ENCODE peak calls at places on chromosome 12, in nine cellular contexts. V is C1 segment of cervical spinal cord, Y is mesendoderm, Q is NCI-H460, O is AG10803, D is H7, F is RCC 7860, N is H1, W is hippocampal formation. P is an unnamed sample.

GRCh38 chr12:29320295-29321090 is 60.5 kb downstream of the ERGIC2 start:
- DNase-seq in D (no peak), F (peak), V (no peak), Y (no peak), Q (no peak), O (peak), W (no peak), N (no peak), P (no peak)

GRCh38 chr12:22083167-22083566 is 37.1 kb downstream of the CMAS start:
- DNase-seq in Y (no peak), O (peak), V (no peak), D (no peak), Q (peak), F (peak), N (no peak), W (peak), P (peak)

GRCh38 chr12:49198431-49199155 is 9.7 kb upstream of the TUBA1A start:
- DNase-seq in N (no peak), W (peak), Y (peak), O (peak), Q (no peak), F (peak), V (no peak), D (no peak), P (no peak)

GRCh38 chr12:98998697-98999299 is 353.7 kb downstream of the APAF1 start:
- DNase-seq in F (peak), Y (peak), O (peak), W (peak), Q (peak), D (peak), N (no peak), V (no peak), P (no peak)

GRCh38 chr12:108581311-108582227 is 16.3 kb downstream of the TMEM119 start:
- DNase-seq in D (peak), N (no peak), Y (no peak), V (no peak), W (no peak), O (no peak), Q (no peak), F (no peak), P (no peak)

GRCh38 chr12:11727133-11727664 is 77.7 kb downstream of the ETV6 start:
- DNase-seq in V (no peak), Y (no peak), Q (no peak), O (no peak), F (no peak), N (no peak), D (no peak), W (peak), P (peak)

GRCh38 chr12:49345048-49345839 is 1.4 kb upstream of the DNAJC22 start:
- DNase-seq in Y (peak), O (no peak), Q (no peak), D (peak), V (no peak), F (peak), W (no peak), N (peak), P (no peak)

GRCh38 chr12:79644274-79645234 is 46.2 kb downstream of the PAWR start:
- DNase-seq in Y (no peak), N (no peak), Q (no peak), O (no peak), F (no peak), W (no peak), V (no peak), D (no peak), P (no peak)

GRCh38 chr12:46900734-46901463 is 75.1 kb upstream of the SLC38A4 start:
- DNase-seq in O (no peak), Y (no peak), F (no peak), N (no peak), V (no peak), Q (no peak), D (no peak), W (no peak), P (no peak)

GRCh38 chr12:102005256-102005655 is 56.5 kb downstream of the WASHC3 start:
- DNase-seq in F (no peak), W (no peak), Q (no peak), V (no peak), Y (peak), D (no peak), O (no peak), N (no peak), P (no peak)

GRCh38 chr12:13099910-13100609 is 3.4 kb downstream of the GSG1 start:
- DNase-seq in D (no peak), W (no peak), Y (no peak), Q (no peak), N (no peak), O (no peak), V (no peak), F (no peak), P (no peak)

GRCh38 chr12:93968928-93969327 is 179.4 kb upstream of the PLXNC1 start:
- DNase-seq in V (no peak), F (no peak), Q (no peak), N (no peak), W (no peak), O (no peak), D (no peak), Y (no peak), P (no peak)

GRCh38 chr12:114697246-114697716 is 13.3 kb upstream of the TBX3 start:
- DNase-seq in F (no peak), V (no peak), Y (no peak), W (no peak), Q (no peak), N (no peak), D (peak), O (no peak), P (no peak)

GRCh38 chr12:3137268-3137761 is 60.1 kb downstream of the TSPAN9 start:
- DNase-seq in Y (peak), W (no peak), Q (no peak), F (peak), N (peak), O (peak), D (peak), V (no peak), P (no peak)

GRCh38 chr12:64826234-64826633 is 1.8 kb downstream of the TBC1D30 start:
- DNase-seq in V (no peak), Q (no peak), Y (peak), N (peak), D (peak), W (no peak), F (no peak), O (peak), P (peak)

P was measured in activated CD8-positive, alpha-beta T cell treated with anti-CD3 and anti-CD28 coated beads, Interleukin-2, amount 10 ng/mL, durations not matched to agents 7 days and 5 days.